ENCODE peak calls at places on chromosome 21, in seven cellular contexts. One of them, this sample, is unnamed.

GRCh38 chr21:34280987-34281386 is 82.8 kb upstream of the KCNE2 start:
- DNase-seq in ascending aorta: no peak
- DNase-seq in DMS153: no peak
- DNase-seq in fibroblast of the aortic adventitia: no peak
- DNase-seq in activated gamma-delta T cell: no peak
- DNase-seq in HEK293T: no peak
- DNase-seq in hepatocyte: no peak
- DNase-seq in this sample: no peak

GRCh38 chr21:46202592-46203202 is 18.4 kb upstream of the SPATC1L start:
- DNase-seq in activated gamma-delta T cell: no peak
- DNase-seq in HEK293T: no peak
- DNase-seq in fibroblast of the aortic adventitia: no peak
- DNase-seq in hepatocyte: no peak
- DNase-seq in DMS153: no peak
- DNase-seq in ascending aorta: no peak
- DNase-seq in this sample: no peak

GRCh38 chr21:34270406-34270805 is 93.4 kb upstream of the KCNE2 start:
- DNase-seq in DMS153: no peak
- DNase-seq in HEK293T: no peak
- DNase-seq in ascending aorta: no peak
- DNase-seq in activated gamma-delta T cell: no peak
- DNase-seq in hepatocyte: peak
- DNase-seq in fibroblast of the aortic adventitia: no peak
- DNase-seq in this sample: no peak

GRCh38 chr21:38807481-38807880 is 1.8 kb downstream of the ETS2 start:
- DNase-seq in ascending aorta: no peak
- DNase-seq in HEK293T: no peak
- DNase-seq in activated gamma-delta T cell: no peak
- DNase-seq in DMS153: no peak
- DNase-seq in hepatocyte: no peak
- DNase-seq in fibroblast of the aortic adventitia: peak
- DNase-seq in this sample: no peak

GRCh38 chr21:46004168-46004861 is 22.7 kb downstream of the COL6A1 start:
- DNase-seq in fibroblast of the aortic adventitia: no peak
- DNase-seq in activated gamma-delta T cell: no peak
- DNase-seq in HEK293T: no peak
- DNase-seq in ascending aorta: no peak
- DNase-seq in DMS153: no peak
- DNase-seq in hepatocyte: no peak
- DNase-seq in this sample: no peak

GRCh38 chr21:46188226-46189212 is 4.3 kb upstream of the SPATC1L start:
- DNase-seq in activated gamma-delta T cell: no peak
- DNase-seq in HEK293T: no peak
- DNase-seq in hepatocyte: peak
- DNase-seq in DMS153: peak
- DNase-seq in ascending aorta: peak
- DNase-seq in fibroblast of the aortic adventitia: peak
- DNase-seq in this sample: peak

GRCh38 chr21:27649323-27649722 is 682.4 kb upstream of the ADAMTS5 start:
- DNase-seq in HEK293T: no peak
- DNase-seq in hepatocyte: no peak
- DNase-seq in fibroblast of the aortic adventitia: peak
- DNase-seq in DMS153: no peak
- DNase-seq in ascending aorta: no peak
- DNase-seq in activated gamma-delta T cell: no peak
- DNase-seq in this sample: no peak

GRCh38 chr21:41634858-41635257 is 126.9 kb upstream of the TMPRSS2 start:
- DNase-seq in hepatocyte: no peak
- DNase-seq in HEK293T: no peak
- DNase-seq in ascending aorta: no peak
- DNase-seq in activated gamma-delta T cell: no peak
- DNase-seq in DMS153: no peak
- DNase-seq in fibroblast of the aortic adventitia: peak
- DNase-seq in this sample: no peak

GRCh38 chr21:24093032-24093431 is 1514.2 kb downstream of the MRPL39 start:
- DNase-seq in activated gamma-delta T cell: no peak
- DNase-seq in DMS153: no peak
- DNase-seq in ascending aorta: no peak
- DNase-seq in hepatocyte: no peak
- DNase-seq in HEK293T: no peak
- DNase-seq in fibroblast of the aortic adventitia: no peak
- DNase-seq in this sample: no peak

GRCh38 chr21:39504230-39504629 is 52.5 kb downstream of the SH3BGR start:
- DNase-seq in activated gamma-delta T cell: no peak
- DNase-seq in fibroblast of the aortic adventitia: no peak
- DNase-seq in HEK293T: no peak
- DNase-seq in DMS153: no peak
- DNase-seq in ascending aorta: no peak
- DNase-seq in hepatocyte: no peak
- DNase-seq in this sample: peak

GRCh38 chr21:43865471-43866181 is 603 bp downstream of the AGPAT3 start:
- DNase-seq in hepatocyte: peak
- DNase-seq in DMS153: no peak
- DNase-seq in fibroblast of the aortic adventitia: peak
- DNase-seq in ascending aorta: no peak
- DNase-seq in HEK293T: peak
- DNase-seq in activated gamma-delta T cell: no peak
- DNase-seq in this sample: no peak

GRCh38 chr21:41170442-41170841 is 2.5 kb downstream of the BACE2 start:
- DNase-seq in ascending aorta: peak
- DNase-seq in DMS153: peak
- DNase-seq in hepatocyte: peak
- DNase-seq in HEK293T: peak
- DNase-seq in fibroblast of the aortic adventitia: peak
- DNase-seq in activated gamma-delta T cell: no peak
- DNase-seq in this sample: peak

GRCh38 chr21:40129809-40130208 is 262.6 kb downstream of the PCP4 start:
- DNase-seq in fibroblast of the aortic adventitia: no peak
- DNase-seq in HEK293T: no peak
- DNase-seq in DMS153: peak
- DNase-seq in ascending aorta: no peak
- DNase-seq in hepatocyte: no peak
- DNase-seq in activated gamma-delta T cell: no peak
- DNase-seq in this sample: no peak

GRCh38 chr21:36075953-36076352 is 6.1 kb downstream of the CBR1 start:
- DNase-seq in activated gamma-delta T cell: no peak
- DNase-seq in HEK293T: no peak
- DNase-seq in fibroblast of the aortic adventitia: no peak
- DNase-seq in hepatocyte: no peak
- DNase-seq in ascending aorta: no peak
- DNase-seq in DMS153: no peak
- DNase-seq in this sample: no peak

GRCh38 chr21:42547001-42547905 is 33.6 kb downstream of the SLC37A1 start:
- DNase-seq in HEK293T: no peak
- DNase-seq in ascending aorta: no peak
- DNase-seq in hepatocyte: no peak
- DNase-seq in activated gamma-delta T cell: no peak
- DNase-seq in DMS153: no peak
- DNase-seq in fibroblast of the aortic adventitia: no peak
- DNase-seq in this sample: no peak

GRCh38 chr21:37245151-37245550 is 22.0 kb downstream of the VPS26C start:
- DNase-seq in activated gamma-delta T cell: no peak
- DNase-seq in fibroblast of the aortic adventitia: no peak
- DNase-seq in hepatocyte: no peak
- DNase-seq in DMS153: no peak
- DNase-seq in ascending aorta: no peak
- DNase-seq in HEK293T: no peak
- DNase-seq in this sample: no peak

GRCh38 chr21:42563261-42564045 is 49.8 kb downstream of the SLC37A1 start:
- DNase-seq in activated gamma-delta T cell: no peak
- DNase-seq in fibroblast of the aortic adventitia: no peak
- DNase-seq in DMS153: no peak
- DNase-seq in HEK293T: no peak
- DNase-seq in hepatocyte: no peak
- DNase-seq in ascending aorta: peak
- DNase-seq in this sample: no peak

GRCh38 chr21:44434936-44435635 is 20.2 kb upstream of the LRRC3 start:
- DNase-seq in fibroblast of the aortic adventitia: no peak
- DNase-seq in HEK293T: no peak
- DNase-seq in hepatocyte: no peak
- DNase-seq in DMS153: no peak
- DNase-seq in activated gamma-delta T cell: no peak
- DNase-seq in ascending aorta: peak
- DNase-seq in this sample: no peak

GRCh38 chr21:30083120-30083945 is 83.3 kb downstream of the CLDN17 start:
- DNase-seq in HEK293T: no peak
- DNase-seq in hepatocyte: no peak
- DNase-seq in activated gamma-delta T cell: no peak
- DNase-seq in fibroblast of the aortic adventitia: no peak
- DNase-seq in DMS153: no peak
- DNase-seq in ascending aorta: no peak
- DNase-seq in this sample: no peak

GRCh38 chr21:19468981-19469715 is 1065.6 kb upstream of the TMPRSS15 start:
- DNase-seq in fibroblast of the aortic adventitia: no peak
- DNase-seq in HEK293T: no peak
- DNase-seq in activated gamma-delta T cell: no peak
- DNase-seq in DMS153: no peak
- DNase-seq in hepatocyte: peak
- DNase-seq in ascending aorta: no peak
- DNase-seq in this sample: no peak

GRCh38 chr21:45200596-45201296 is 86.9 kb downstream of the POFUT2 start:
- DNase-seq in hepatocyte: no peak
- DNase-seq in HEK293T: no peak
- DNase-seq in fibroblast of the aortic adventitia: no peak
- DNase-seq in activated gamma-delta T cell: no peak
- DNase-seq in DMS153: no peak
- DNase-seq in ascending aorta: no peak
- DNase-seq in this sample: no peak

GRCh38 chr21:38955495-38955894 is 149.8 kb downstream of the ETS2 start:
- DNase-seq in activated gamma-delta T cell: no peak
- DNase-seq in hepatocyte: peak
- DNase-seq in ascending aorta: no peak
- DNase-seq in fibroblast of the aortic adventitia: no peak
- DNase-seq in HEK293T: no peak
- DNase-seq in DMS153: no peak
- DNase-seq in this sample: no peak

GRCh38 chr21:31351438-31351837 is 7.4 kb upstream of the TIAM1 start:
- DNase-seq in hepatocyte: peak
- DNase-seq in activated gamma-delta T cell: no peak
- DNase-seq in HEK293T: peak
- DNase-seq in ascending aorta: no peak
- DNase-seq in fibroblast of the aortic adventitia: peak
- DNase-seq in DMS153: no peak
- DNase-seq in this sample: no peak

GRCh38 chr21:41976611-41977010 is 22.8 kb upstream of the C2CD2 start:
- DNase-seq in HEK293T: no peak
- DNase-seq in activated gamma-delta T cell: no peak
- DNase-seq in hepatocyte: no peak
- DNase-seq in ascending aorta: no peak
- DNase-seq in DMS153: no peak
- DNase-seq in fibroblast of the aortic adventitia: no peak
- DNase-seq in this sample: no peak

GRCh38 chr21:33642896-33643657 is 776 bp downstream of the ITSN1 start:
- DNase-seq in hepatocyte: peak
- DNase-seq in HEK293T: peak
- DNase-seq in ascending aorta: peak
- DNase-seq in DMS153: no peak
- DNase-seq in fibroblast of the aortic adventitia: peak
- DNase-seq in activated gamma-delta T cell: peak
- DNase-seq in this sample: no peak

GRCh38 chr21:35511298-35512162 is 462.4 kb upstream of the RUNX1 start:
- DNase-seq in HEK293T: no peak
- DNase-seq in activated gamma-delta T cell: no peak
- DNase-seq in DMS153: no peak
- DNase-seq in ascending aorta: no peak
- DNase-seq in fibroblast of the aortic adventitia: peak
- DNase-seq in hepatocyte: no peak
- DNase-seq in this sample: no peak

GRCh38 chr21:26840912-26841311 is 4.3 kb downstream of the ADAMTS1 start:
- DNase-seq in DMS153: peak
- DNase-seq in ascending aorta: peak
- DNase-seq in activated gamma-delta T cell: no peak
- DNase-seq in hepatocyte: peak
- DNase-seq in HEK293T: no peak
- DNase-seq in fibroblast of the aortic adventitia: peak
- DNase-seq in this sample: no peak

GRCh38 chr21:27275294-27275927 is 308.5 kb upstream of the ADAMTS5 start:
- DNase-seq in hepatocyte: peak
- DNase-seq in DMS153: no peak
- DNase-seq in fibroblast of the aortic adventitia: peak
- DNase-seq in activated gamma-delta T cell: no peak
- DNase-seq in ascending aorta: no peak
- DNase-seq in HEK293T: no peak
- DNase-seq in this sample: no peak

GRCh38 chr21:25171438-25171837 is 435.8 kb downstream of the MRPL39 start:
- DNase-seq in ascending aorta: no peak
- DNase-seq in hepatocyte: no peak
- DNase-seq in DMS153: no peak
- DNase-seq in HEK293T: no peak
- DNase-seq in fibroblast of the aortic adventitia: peak
- DNase-seq in activated gamma-delta T cell: no peak
- DNase-seq in this sample: no peak

GRCh38 chr21:42455196-42455595 is 40.8 kb downstream of the RSPH1 start:
- DNase-seq in activated gamma-delta T cell: no peak
- DNase-seq in DMS153: no peak
- DNase-seq in fibroblast of the aortic adventitia: no peak
- DNase-seq in HEK293T: no peak
- DNase-seq in hepatocyte: no peak
- DNase-seq in ascending aorta: no peak
- DNase-seq in this sample: no peak

GRCh38 chr21:34129971-34130597 is 56.7 kb downstream of the MRPS6 start:
- DNase-seq in fibroblast of the aortic adventitia: peak
- DNase-seq in ascending aorta: no peak
- DNase-seq in activated gamma-delta T cell: no peak
- DNase-seq in hepatocyte: peak
- DNase-seq in DMS153: no peak
- DNase-seq in HEK293T: peak
- DNase-seq in this sample: peak

GRCh38 chr21:45579383-45580180 is 37.3 kb upstream of the SLC19A1 start:
- DNase-seq in hepatocyte: no peak
- DNase-seq in ascending aorta: peak
- DNase-seq in HEK293T: no peak
- DNase-seq in DMS153: no peak
- DNase-seq in activated gamma-delta T cell: no peak
- DNase-seq in fibroblast of the aortic adventitia: no peak
- DNase-seq in this sample: no peak